ENCODE peak calls at places on chromosomes 3 and 15, in nine cellular contexts. H is fibroblast of lung; O is cardiac muscle cell; U is neural progenitor cell; D is CD8-positive, alpha-beta memory T cell; E is CD4-positive, CD25-positive, alpha-beta regulatory T cell; Q is left ventricle myocardium inferior; F is heart right ventricle; M is body of pancreas. B is an unnamed sample.

GRCh38 chr15:98983333-98983732 is 24.3 kb downstream of the PGPEP1L start:
- DNase-seq in U (no peak), Q (no peak), D (no peak), H (peak; percentile 89), O (no peak), M (peak; percentile 68), F (no peak), E (no peak), B (peak; percentile 72)

GRCh38 chr3:73144276-73144675 is 82.8 kb downstream of the EBLN2 start:
- DNase-seq in D (no peak), E (no peak), M (no peak), U (no peak), O (no peak), F (peak; percentile 30), H (peak; percentile 17), Q (peak; percentile 60), B (no peak)

GRCh38 chr3:123194552-123194951 is 7.2 kb upstream of the SEC22A start:
- DNase-seq in F (peak; percentile 15), M (peak; percentile 8), O (peak; percentile 39), U (peak; percentile 74), E (no peak), Q (no peak), H (peak; percentile 23), D (no peak), B (peak; percentile 20)

GRCh38 chr15:56042982-56043980 is 49.9 kb upstream of the NEDD4 start:
- DNase-seq in F (no peak), H (no peak), Q (no peak), D (peak; percentile 47), M (no peak), U (no peak), O (no peak), E (peak; percentile 38), B (no peak)

GRCh38 chr3:41598804-41599481 is 363.0 kb downstream of the ULK4 start:
- DNase-seq in D (no peak), O (no peak), Q (no peak), F (no peak), M (no peak), U (no peak), H (peak; percentile 18), E (no peak), B (peak; percentile 40)

GRCh38 chr15:42691308-42691707 is 45.6 kb downstream of the CDAN1 start:
- DNase-seq in O (no peak), U (no peak), D (no peak), E (no peak), H (no peak), M (no peak), F (no peak), Q (no peak), B (no peak)

GRCh38 chr15:101156509-101157159 is 95.2 kb downstream of the CHSY1 start:
- DNase-seq in M (no peak), U (no peak), Q (no peak), F (no peak), D (no peak), H (no peak), E (no peak), O (no peak), B (no peak)

GRCh38 chr3:188975612-188976314 is 196.0 kb upstream of the TPRG1 start:
- DNase-seq in O (no peak), Q (no peak), U (no peak), H (peak; percentile 88), M (no peak), E (no peak), F (no peak), D (no peak), B (no peak)

GRCh38 chr15:59550961-59551360 is 60.6 kb upstream of the GCNT3 start:
- DNase-seq in O (no peak), M (no peak), Q (no peak), D (no peak), E (no peak), F (no peak), U (no peak), H (no peak), B (no peak)

GRCh38 chr15:46652256-46652655 is 1017.4 kb downstream of the SQOR start:
- DNase-seq in M (no peak), F (no peak), D (no peak), O (no peak), H (no peak), E (no peak), Q (no peak), U (peak; percentile 58), B (no peak)

GRCh38 chr3:149547413-149547812 is 72.9 kb downstream of the TM4SF4 start:
- DNase-seq in U (no peak), E (no peak), M (peak; percentile 57), F (peak; percentile 46), Q (peak; percentile 67), H (peak; percentile 82), O (no peak), D (no peak), B (no peak)

GRCh38 chr15:60614862-60615771 is 136.2 kb upstream of the ICE2 start:
- DNase-seq in E (no peak), F (no peak), O (no peak), D (no peak), M (peak; percentile 44), U (peak; percentile 59), Q (no peak), H (no peak), B (no peak)

GRCh38 chr3:189773056-189773455 is 141.9 kb downstream of the TP63 start:
- DNase-seq in M (no peak), F (no peak), O (no peak), E (no peak), H (peak; percentile 47), Q (no peak), D (no peak), U (no peak), B (no peak)

GRCh38 chr3:9379327-9379726 is 16.5 kb downstream of the THUMPD3 start:
- DNase-seq in H (no peak), Q (no peak), F (no peak), U (no peak), O (no peak), D (no peak), E (no peak), M (no peak), B (no peak)

GRCh38 chr3:9377981-9378380 is 15.1 kb downstream of the THUMPD3 start:
- DNase-seq in E (no peak), D (no peak), U (no peak), H (no peak), F (no peak), O (no peak), M (no peak), Q (no peak), B (no peak)

GRCh38 chr3:9373443-9373842 is 10.6 kb downstream of the THUMPD3 start:
- DNase-seq in D (no peak), F (no peak), E (no peak), M (no peak), Q (no peak), O (no peak), U (no peak), H (no peak), B (no peak)
- H3K36me3 ChIP-seq in D (peaks cover 60% of the 10 kb centered on the region), F (peaks cover 2% of the 10 kb centered on the region), E (peaks cover 81% of the 10 kb centered on the region), M (peaks cover 9% of the 10 kb centered on the region), Q (peaks cover 99% of the 10 kb centered on the region), O (peaks cover 60% of the 10 kb centered on the region), U (peaks cover 5% of the 10 kb centered on the region), H (peaks cover 12% of the 10 kb centered on the region), B (peaks cover 57% of the 10 kb centered on the region)

DNA sequence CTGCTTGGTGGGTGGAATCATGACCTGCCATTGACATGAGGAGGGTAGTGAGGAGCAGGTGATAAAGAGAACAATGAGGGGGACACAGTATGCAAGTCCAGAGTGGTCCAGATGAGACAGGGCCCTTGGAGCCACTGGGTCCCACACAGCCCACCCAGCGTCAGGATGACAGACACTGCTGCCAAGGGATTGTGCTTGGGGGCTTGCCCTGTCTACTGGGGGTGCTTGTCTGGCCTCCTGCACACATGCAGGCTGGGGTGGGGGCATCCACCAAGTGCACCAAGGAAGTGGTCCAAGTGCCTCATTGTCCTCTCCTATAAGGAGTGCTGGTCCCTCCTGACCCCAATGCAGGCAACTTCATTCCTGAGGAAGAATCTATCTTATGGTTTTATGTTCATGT is 39.2 kb upstream of the CTSH start:
- DNase-seq in D (no peak), Q (no peak), U (no peak), E (no peak), F (no peak), M (no peak), H (no peak), O (no peak), B (no peak)
- H3K4me1 ChIP-seq in D (no peaks in the 10 kb centered on the region), Q (peaks cover 11% of the 10 kb centered on the region), U (no peaks in the 10 kb centered on the region), E (no peaks in the 10 kb centered on the region), F (peaks cover 5% of the 10 kb centered on the region), M (peaks cover 15% of the 10 kb centered on the region), H (peaks cover 7% of the 10 kb centered on the region), O (no peaks in the 10 kb centered on the region), B (peaks cover 8% of the 10 kb centered on the region)

GRCh38 chr3:42730706-42731420 is 28.3 kb upstream of the HHATL start:
- DNase-seq in O (no peak), Q (no peak), D (no peak), F (no peak), H (no peak), U (no peak), E (no peak), M (no peak), B (no peak)
- H3K36me3 ChIP-seq in O (no peaks in the 10 kb centered on the region), Q (no peaks in the 10 kb centered on the region), D (no peaks in the 10 kb centered on the region), F (no peaks in the 10 kb centered on the region), H (no peaks in the 10 kb centered on the region), U (no peaks in the 10 kb centered on the region), E (no peaks in the 10 kb centered on the region), M (no peaks in the 10 kb centered on the region), B (no peaks in the 10 kb centered on the region)

DNA sequence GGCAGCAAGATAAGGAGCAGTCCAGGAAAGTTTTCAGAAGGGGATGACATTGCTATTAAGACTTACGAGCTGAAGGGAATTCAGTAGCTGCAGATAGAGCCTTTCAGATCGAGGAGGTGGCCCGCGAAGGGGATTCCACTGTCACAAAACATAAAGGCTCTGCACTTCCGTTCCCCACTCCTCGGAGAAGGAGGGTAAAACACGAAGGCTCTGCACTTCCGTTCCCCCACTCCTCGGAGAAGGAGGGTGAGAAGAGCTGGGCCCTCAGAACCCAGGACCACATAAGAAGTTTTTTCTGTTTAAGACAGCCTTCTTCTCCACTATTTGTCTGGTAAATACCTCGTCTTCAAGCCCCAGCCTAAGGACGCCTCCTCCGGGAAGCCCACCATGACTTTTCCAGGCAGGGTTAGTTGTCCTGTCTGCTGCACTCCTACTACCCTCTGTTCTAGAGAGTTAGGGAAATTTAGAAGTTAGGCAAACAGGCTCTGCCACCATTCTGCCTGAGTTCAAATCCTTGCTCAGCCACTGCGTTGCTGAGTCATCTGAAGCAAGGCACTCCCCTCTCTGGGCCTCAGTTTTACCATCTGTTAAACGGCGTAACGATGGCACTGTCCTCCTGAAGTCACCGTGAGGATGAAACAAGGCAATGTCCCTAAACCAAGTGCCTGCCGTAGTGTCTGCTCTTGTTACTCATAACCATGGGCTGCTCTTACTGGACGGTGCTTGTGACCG is 134.1 kb upstream of the HES1 start:
- DNase-seq in E (no peak), O (no peak), M (no peak), D (no peak), H (no peak), F (no peak), U (no peak), Q (no peak), B (no peak)
- H3K4me1 ChIP-seq in E (peaks cover 3% of the 10 kb centered on the region), O (peaks cover 36% of the 10 kb centered on the region), M (peaks cover 49% of the 10 kb centered on the region), D (no peaks in the 10 kb centered on the region), H (peaks cover 11% of the 10 kb centered on the region), F (peaks cover 37% of the 10 kb centered on the region), U (peaks cover 42% of the 10 kb centered on the region), Q (peaks cover 58% of the 10 kb centered on the region), B (peaks cover 49% of the 10 kb centered on the region)

DNA sequence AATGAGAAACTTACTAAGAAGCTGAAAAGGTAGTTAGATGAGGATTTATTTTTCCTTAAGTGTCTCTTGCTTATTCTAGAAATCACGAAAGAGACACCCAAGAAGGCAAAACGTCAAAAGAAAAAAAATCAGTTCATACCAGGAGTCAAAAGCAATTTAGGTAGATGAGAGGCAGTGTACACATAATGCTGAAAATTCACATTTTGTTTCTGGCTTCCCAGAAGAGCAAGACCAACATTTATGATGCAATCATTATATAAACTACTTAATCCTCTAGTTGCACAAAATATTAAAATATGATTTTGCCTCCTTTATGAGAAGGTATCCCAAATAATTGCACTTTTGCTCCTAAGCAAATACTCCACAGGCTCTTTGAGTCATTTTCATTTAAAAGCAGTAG is 228.0 kb downstream of the FMN1 start:
- DNase-seq in O (no peak), F (no peak), E (no peak), H (no peak), D (no peak), Q (no peak), M (no peak), U (no peak), B (no peak)
- H3K36me3 ChIP-seq in O (no peaks in the 10 kb centered on the region), F (no peaks in the 10 kb centered on the region), E (no peaks in the 10 kb centered on the region), H (no peaks in the 10 kb centered on the region), D (no peaks in the 10 kb centered on the region), Q (no peaks in the 10 kb centered on the region), M (no peaks in the 10 kb centered on the region), U (no peaks in the 10 kb centered on the region), B (no peaks in the 10 kb centered on the region)

B was measured in thyroid gland.